ENCODE peak calls at places on chromosomes 4 and X, in seven cellular contexts. Y is effector memory CD8-positive, alpha-beta T cell; D is brain pericyte; G is naive thymus-derived CD8-positive, alpha-beta T cell; K is effector memory CD4-positive, alpha-beta T cell; E is osteoblast; W is HFF-Myc. Q is an unnamed sample.

GRCh38 chr4:90990298-90990697 is 863.1 kb downstream of the CCSER1 start:
- DNase-seq in Y (no peak), D (no peak), G (no peak), K (no peak), E (no peak), W (no peak), Q (no peak)

GRCh38 chr4:1446502-1447153 is 40.4 kb upstream of the NKX1-1 start:
- DNase-seq in Y (no peak), D (no peak), G (peak; percentile 58), K (no peak), E (peak; percentile 45), W (no peak), Q (peak; percentile 10)

GRCh38 chr4:113708250-113708649 is 53.3 kb downstream of the CAMK2D start:
- DNase-seq in Y (no peak), D (no peak), G (no peak), K (no peak), E (no peak), W (no peak), Q (no peak)

GRCh38 chrX:105267167-105267566 is 46.7 kb upstream of the TEX13A start:
- DNase-seq in Y (no peak), D (no peak), G (no peak), K (no peak), E (no peak), W (no peak), Q (no peak)

GRCh38 chr4:22348410-22348809 is 167.5 kb downstream of the ADGRA3 start:
- DNase-seq in Y (no peak), D (no peak), G (no peak), K (no peak), E (no peak), W (no peak), Q (no peak)

GRCh38 chr4:101393256-101393655 is 45.9 kb upstream of the PPP3CA start:
- DNase-seq in Y (no peak), D (no peak), G (no peak), K (no peak), E (peak; percentile 44), W (peak; percentile 25), Q (no peak)

GRCh38 chrX:54043696-54044125 is 562 bp downstream of the PHF8 start:
- DNase-seq in Y (no peak), D (no peak), G (no peak), K (no peak), E (peak; percentile 63), W (no peak), Q (no peak)

GRCh38 chrX:136065044-136065671 is 79.9 kb downstream of the SLC9A6 start:
- DNase-seq in Y (no peak), D (no peak), G (peak; percentile 68), K (no peak), E (no peak), W (no peak), Q (no peak)

GRCh38 chr4:113593400-113594230 is 167.9 kb downstream of the CAMK2D start:
- DNase-seq in Y (no peak), D (no peak), G (no peak), K (no peak), E (no peak), W (no peak), Q (peak; percentile 24)

GRCh38 chr4:17809667-17810066 is 890 bp downstream of the DCAF16 start:
- DNase-seq in Y (no peak), D (no peak), G (no peak), K (no peak), E (no peak), W (no peak), Q (no peak)

GRCh38 chr4:165301833-165302232 is 25.6 kb upstream of the MSMO1 start:
- DNase-seq in Y (no peak), D (no peak), G (no peak), K (no peak), E (peak; percentile 66), W (no peak), Q (no peak)

GRCh38 chr4:72313121-72313520 is 255.9 kb downstream of the ADAMTS3 start:
- DNase-seq in Y (no peak), D (no peak), G (no peak), K (no peak), E (no peak), W (no peak), Q (no peak)

GRCh38 chrX:97556359-97556758 is 672.7 kb downstream of the RPA4 start:
- DNase-seq in Y (no peak), D (no peak), G (no peak), K (no peak), E (no peak), W (no peak), Q (no peak)

GRCh38 chrX:99914676-99915075 is 495.4 kb downstream of the PCDH19 start:
- DNase-seq in Y (no peak), D (no peak), G (no peak), K (no peak), E (no peak), W (no peak), Q (no peak)

GRCh38 chrX:104307341-104307740 is 52.6 kb upstream of the ESX1 start:
- DNase-seq in Y (no peak), D (no peak), G (no peak), K (no peak), E (no peak), W (no peak), Q (no peak)

GRCh38 chr4:172989984-172990711 is 178.5 kb upstream of the GALNT7 start:
- DNase-seq in Y (no peak), D (no peak), G (no peak), K (no peak), E (no peak), W (no peak), Q (no peak)

GRCh38 chr4:146585761-146586333 is 52.8 kb upstream of the POU4F2 start:
- DNase-seq in Y (no peak), D (no peak), G (no peak), K (no peak), E (no peak), W (no peak), Q (no peak)

GRCh38 chr4:81405900-81406401 is 65.8 kb downstream of the RASGEF1B start:
- DNase-seq in Y (peak; percentile 52), D (peak; percentile 26), G (no peak), K (no peak), E (peak; percentile 82), W (peak; percentile 43), Q (peak; percentile 54)

GRCh38 chr4:142777045-142777743 is 68.9 kb downstream of the INPP4B start:
- DNase-seq in Y (no peak), D (no peak), G (no peak), K (no peak), E (no peak), W (no peak), Q (no peak)

GRCh38 chrX:53831662-53832635 is 145.4 kb upstream of the HUWE1 start:
- DNase-seq in Y (peak; percentile 37), D (no peak), G (peak; percentile 61), K (no peak), E (peak; percentile 46), W (peak; percentile 2), Q (peak; percentile 30)

GRCh38 chr4:38516194-38516593 is 147.8 kb upstream of the KLF3 start:
- DNase-seq in Y (no peak), D (no peak), G (no peak), K (no peak), E (no peak), W (no peak), Q (no peak)

GRCh38 chr4:41256740-41257256 is at the start of gene UCHL1:
- DNase-seq in Y (no peak), D (no peak), G (no peak), K (no peak), E (peak; percentile 75), W (peak; percentile 71), Q (peak; percentile 19)

GRCh38 chr4:164251257-164251656 is 502.7 kb upstream of the SMIM31 start:
- DNase-seq in Y (no peak), D (no peak), G (no peak), K (no peak), E (peak; percentile 15), W (no peak), Q (no peak)

GRCh38 chr4:117577686-117578085 is 456.6 kb upstream of the NDST3 start:
- DNase-seq in Y (no peak), D (no peak), G (no peak), K (no peak), E (no peak), W (no peak), Q (no peak)

GRCh38 chrX:77426811-77427210 is 20.4 kb upstream of the FGF16 start:
- DNase-seq in Y (no peak), D (no peak), G (no peak), K (no peak), E (no peak), W (no peak), Q (no peak)

GRCh38 chr4:73520821-73521220 is 39.3 kb downstream of the AFM start:
- DNase-seq in Y (no peak), D (peak; percentile 41), G (no peak), K (no peak), E (no peak), W (peak; percentile 3), Q (no peak)

GRCh38 chr4:176044589-176044951 is 21.1 kb upstream of the WDR17 start:
- DNase-seq in Y (no peak), D (no peak), G (no peak), K (no peak), E (no peak), W (no peak), Q (no peak)

GRCh38 chr4:116925900-116926457 is 159.4 kb downstream of the TRAM1L1 start:
- DNase-seq in Y (no peak), D (no peak), G (no peak), K (no peak), E (peak; percentile 35), W (no peak), Q (no peak)

GRCh38 chr4:24850669-24851068 is 55.3 kb downstream of the SOD3 start:
- DNase-seq in Y (no peak), D (peak; percentile 42), G (no peak), K (no peak), E (peak; percentile 85), W (peak; percentile 69), Q (no peak)

GRCh38 chr4:26197018-26197779 is 123.6 kb upstream of the RBPJ start:
- DNase-seq in Y (peak; percentile 31), D (no peak), G (peak; percentile 63), K (peak; percentile 63), E (peak; percentile 90), W (peak; percentile 91), Q (no peak)

GRCh38 chrX:68710870-68711576 is 63.6 kb downstream of the STARD8 start:
- DNase-seq in Y (no peak), D (no peak), G (no peak), K (no peak), E (peak; percentile 81), W (no peak), Q (no peak)

GRCh38 chr4:159374749-159375535 is 272.1 kb downstream of the RAPGEF2 start:
- DNase-seq in Y (no peak), D (no peak), G (no peak), K (no peak), E (no peak), W (no peak), Q (no peak)

GRCh38 chr4:73075832-73076231 is 6.3 kb upstream of the COX18 start:
- DNase-seq in Y (no peak), D (no peak), G (no peak), K (no peak), E (no peak), W (no peak), Q (no peak)

GRCh38 chr4:185165605-185166063 is 22.6 kb downstream of the SLC25A4 start:
- DNase-seq in Y (no peak), D (no peak), G (no peak), K (no peak), E (peak; percentile 87), W (peak; percentile 42), Q (no peak)

GRCh38 chr4:24809376-24809775 is 14.0 kb downstream of the SOD3 start:
- DNase-seq in Y (no peak), D (no peak), G (no peak), K (no peak), E (no peak), W (no peak), Q (no peak)

GRCh38 chrX:44267116-44267515 is 76.4 kb downstream of the EFHC2 start:
- DNase-seq in Y (no peak), D (no peak), G (no peak), K (no peak), E (no peak), W (no peak), Q (no peak)

GRCh38 chr4:75752637-75753036 is 28.3 kb downstream of the USO1 start:
- DNase-seq in Y (no peak), D (no peak), G (no peak), K (no peak), E (no peak), W (no peak), Q (no peak)

GRCh38 chr4:139167774-139168444 is 9.1 kb downstream of the ELF2 start:
- DNase-seq in Y (no peak), D (no peak), G (no peak), K (no peak), E (peak; percentile 79), W (no peak), Q (peak; percentile 9)

Q was measured in B cell.